ENCODE peak calls at places on chromosome 15, in six cellular contexts. G is GM03348, W is hippocampal formation, V is left ventricle myocardium inferior, D is IMR-90, Y is neural progenitor cell. I is an unnamed sample.

GRCh38 chr15:72934921-72935320 is 117.3 kb upstream of the NEO1 start:
- DNase-seq in V (no peak), W (no peak), D (peak; percentile 59), Y (no peak), G (no peak), I (no peak)

GRCh38 chr15:90407871-90408317 is 19.9 kb downstream of the IQGAP1 start:
- DNase-seq in W (no peak), Y (no peak), G (no peak), V (no peak), D (peak; percentile 61), I (no peak)

GRCh38 chr15:90934256-90934948 is 683 bp upstream of the UNC45A start:
- DNase-seq in Y (peak; percentile 92), G (peak; percentile 90), V (peak; percentile 84), D (peak; percentile 79), W (peak; percentile 88), I (peak; percentile 86)

GRCh38 chr15:90828111-90828510 is 40.3 kb upstream of the FURIN start:
- DNase-seq in Y (no peak), D (no peak), V (no peak), G (no peak), W (no peak), I (no peak)

GRCh38 chr15:100878601-100879000 is 1.0 kb upstream of the ALDH1A3 start:
- DNase-seq in D (no peak), G (no peak), W (no peak), V (no peak), Y (peak; percentile 90), I (no peak)

GRCh38 chr15:66936115-66936863 is 129.1 kb upstream of the SMAD3 start:
- DNase-seq in Y (no peak), V (peak; percentile 67), G (peak; percentile 81), D (peak; percentile 64), W (no peak), I (no peak)

GRCh38 chr15:39125904-39126303 is 455.0 kb upstream of the THBS1 start:
- DNase-seq in Y (peak; percentile 63), V (no peak), W (no peak), D (peak; percentile 68), G (no peak), I (no peak)

GRCh38 chr15:57354436-57355123 is 21.7 kb upstream of the CGNL1 start:
- DNase-seq in D (no peak), G (no peak), W (no peak), Y (no peak), V (no peak), I (no peak)

GRCh38 chr15:66896611-66897010 is 168.8 kb upstream of the SMAD3 start:
- DNase-seq in W (no peak), Y (no peak), V (no peak), G (no peak), D (no peak), I (no peak)

GRCh38 chr15:82159922-82160321 is 102.6 kb downstream of the EFL1 start:
- DNase-seq in W (no peak), G (peak; percentile 80), Y (peak; percentile 5), V (no peak), D (peak; percentile 100), I (no peak)

GRCh38 chr15:88657326-88658069 is 18.7 kb downstream of the ISG20 start:
- DNase-seq in V (no peak), D (peak; percentile 61), Y (peak; percentile 79), W (peak; percentile 10), G (peak; percentile 87), I (peak; percentile 73)

GRCh38 chr15:42800731-42801474 is 64.0 kb upstream of the CDAN1 start:
- DNase-seq in V (no peak), Y (peak; percentile 34), W (no peak), G (no peak), D (no peak), I (no peak)

GRCh38 chr15:57640935-57641682 is 49.4 kb downstream of the MYZAP start:
- DNase-seq in G (peak; percentile 63), V (no peak), W (peak; percentile 27), D (peak; percentile 12), Y (peak; percentile 44), I (peak; percentile 35)

GRCh38 chr15:92130244-92130643 is 263.4 kb upstream of the ST8SIA2 start:
- DNase-seq in Y (no peak), W (no peak), G (no peak), D (no peak), V (no peak), I (no peak)

GRCh38 chr15:49406352-49407118 is 16.5 kb upstream of the FGF7 start:
- DNase-seq in G (no peak), V (no peak), Y (no peak), W (no peak), D (no peak), I (no peak)

GRCh38 chr15:67101981-67102929 is 36.9 kb downstream of the SMAD3 start:
- DNase-seq in Y (no peak), V (no peak), G (peak; percentile 16), W (no peak), D (peak; percentile 87), I (no peak)

GRCh38 chr15:40323953-40324937 is 753 bp downstream of the INAFM2 start:
- DNase-seq in W (no peak), D (no peak), G (peak; percentile 44), Y (peak; percentile 55), V (no peak), I (peak; percentile 68)

GRCh38 chr15:90000175-90000923 is 775 bp upstream of the ZNF710 start:
- DNase-seq in V (no peak), D (peak; percentile 15), Y (peak; percentile 69), W (no peak), G (peak; percentile 71), I (peak; percentile 63)

GRCh38 chr15:35061171-35062163 is 23.6 kb downstream of the NANOGP8 start:
- DNase-seq in V (no peak), D (no peak), W (no peak), Y (no peak), G (no peak), I (no peak)

GRCh38 chr15:98421419-98422085 is 226.8 kb upstream of the IGF1R start:
- DNase-seq in G (peak; percentile 92), Y (peak; percentile 90), V (peak; percentile 65), D (peak; percentile 13), W (peak; percentile 33), I (peak; percentile 78)

GRCh38 chr15:44535092-44535491 is 1.9 kb upstream of the EIF3J start:
- DNase-seq in D (no peak), V (no peak), G (no peak), W (no peak), Y (no peak), I (no peak)

GRCh38 chr15:92655178-92655995 is at the start of gene FAM174B:
- DNase-seq in G (peak; percentile 60), V (peak; percentile 60), D (no peak), W (no peak), Y (peak; percentile 84), I (peak; percentile 62)

GRCh38 chr15:59116141-59116540 is 11.2 kb downstream of the CCNB2 start:
- DNase-seq in V (no peak), D (peak; percentile 35), G (peak; percentile 66), W (no peak), Y (no peak), I (no peak)

GRCh38 chr15:48976444-48977088 is 12.8 kb upstream of the SHC4 start:
- DNase-seq in W (no peak), V (no peak), D (no peak), Y (no peak), G (no peak), I (no peak)

GRCh38 chr15:89575656-89576416 is 567 bp downstream of the TICRR start:
- DNase-seq in Y (peak; percentile 51), W (no peak), V (peak; percentile 22), G (peak; percentile 27), D (peak; percentile 4), I (no peak)